ENCODE peak calls at places on chromosomes 5 and 9, in four cellular contexts. One of them, this sample, is unnamed.

GRCh38 chr5:54838843-54839242 is 146.6 kb downstream of the ESM1 start:
- DNase-seq in GM12878: no peak
- DNase-seq in endothelial cell of umbilical vein: no peak
- DNase-seq in K562: no peak
- DNase-seq in this sample: no peak

GRCh38 chr5:147906326-147907095 is at the start of gene C5orf46:
- DNase-seq in GM12878: no peak
- DNase-seq in endothelial cell of umbilical vein: no peak
- DNase-seq in K562: no peak
- DNase-seq in this sample: peak

GRCh38 chr9:35520404-35520790 is 30.5 kb downstream of the RUSC2 start:
- DNase-seq in GM12878: no peak
- DNase-seq in endothelial cell of umbilical vein: no peak
- DNase-seq in K562: no peak
- DNase-seq in this sample: peak

GRCh38 chr9:110638381-110638954 is 30.1 kb upstream of the MUSK start:
- DNase-seq in GM12878: no peak
- DNase-seq in endothelial cell of umbilical vein: peak
- DNase-seq in K562: no peak
- DNase-seq in this sample: peak

GRCh38 chr9:36935768-36936497 is 98.1 kb downstream of the PAX5 start:
- DNase-seq in GM12878: peak
- DNase-seq in endothelial cell of umbilical vein: no peak
- DNase-seq in K562: no peak
- DNase-seq in this sample: no peak

GRCh38 chr9:136886610-136887597 is 588 bp downstream of the TRAF2 start:
- DNase-seq in GM12878: no peak
- DNase-seq in endothelial cell of umbilical vein: peak
- DNase-seq in K562: peak
- DNase-seq in this sample: peak

GRCh38 chr5:80507663-80508062 is 19.8 kb downstream of the FAM151B start:
- DNase-seq in GM12878: no peak
- DNase-seq in endothelial cell of umbilical vein: no peak
- DNase-seq in K562: no peak
- DNase-seq in this sample: no peak

GRCh38 chr5:78430816-78431215 is 70.4 kb downstream of the SCAMP1 start:
- DNase-seq in GM12878: no peak
- DNase-seq in endothelial cell of umbilical vein: no peak
- DNase-seq in K562: no peak
- DNase-seq in this sample: no peak

GRCh38 chr5:2739360-2740050 is 12.0 kb downstream of the IRX2 start:
- DNase-seq in GM12878: no peak
- DNase-seq in endothelial cell of umbilical vein: no peak
- DNase-seq in K562: no peak
- DNase-seq in this sample: no peak

GRCh38 chr9:96574931-96575351 is 44.7 kb downstream of the CDC14B start:
- DNase-seq in GM12878: no peak
- DNase-seq in endothelial cell of umbilical vein: no peak
- DNase-seq in K562: no peak
- DNase-seq in this sample: no peak

GRCh38 chr5:107512029-107512428 is 158.7 kb downstream of the EFNA5 start:
- DNase-seq in GM12878: no peak
- DNase-seq in endothelial cell of umbilical vein: no peak
- DNase-seq in K562: no peak
- DNase-seq in this sample: no peak

GRCh38 chr5:34571380-34572041 is 84.6 kb upstream of the RAI14 start:
- DNase-seq in GM12878: no peak
- DNase-seq in endothelial cell of umbilical vein: peak
- DNase-seq in K562: no peak
- DNase-seq in this sample: peak

GRCh38 chr5:127290019-127290945 is at the start of gene MEGF10:
- DNase-seq in GM12878: no peak
- DNase-seq in endothelial cell of umbilical vein: peak
- DNase-seq in K562: peak
- DNase-seq in this sample: peak

GRCh38 chr9:86601697-86602096 is 247.5 kb upstream of the TUT7 start:
- DNase-seq in GM12878: no peak
- DNase-seq in endothelial cell of umbilical vein: no peak
- DNase-seq in K562: no peak
- DNase-seq in this sample: peak

GRCh38 chr5:151571270-151572173 is 19.6 kb downstream of the FAT2 start:
- DNase-seq in GM12878: no peak
- DNase-seq in endothelial cell of umbilical vein: no peak
- DNase-seq in K562: no peak
- DNase-seq in this sample: no peak

GRCh38 chr5:132109494-132110053 is 36.0 kb downstream of the CSF2 start:
- DNase-seq in GM12878: no peak
- DNase-seq in endothelial cell of umbilical vein: no peak
- DNase-seq in K562: no peak
- DNase-seq in this sample: peak

GRCh38 chr9:33329117-33329563 is 38.8 kb downstream of the NFX1 start:
- DNase-seq in GM12878: no peak
- DNase-seq in endothelial cell of umbilical vein: peak
- DNase-seq in K562: no peak
- DNase-seq in this sample: peak
- TF ChIP-seq FOS in GM12878: no peak
- TF ChIP-seq FOS in endothelial cell of umbilical vein: no peak
- TF ChIP-seq FOS in K562: no peak
- TF ChIP-seq FOS in this sample: peak

GRCh38 chr5:66538531-66538930 is 57.7 kb upstream of the MAST4 start:
- DNase-seq in GM12878: no peak
- DNase-seq in endothelial cell of umbilical vein: no peak
- DNase-seq in K562: no peak
- DNase-seq in this sample: no peak
- H3K27ac ChIP-seq in GM12878: no peak
- H3K27ac ChIP-seq in endothelial cell of umbilical vein: no peak
- H3K27ac ChIP-seq in K562: no peak
- H3K27ac ChIP-seq in this sample: no peak

GRCh38 chr5:115184780-115185179 is 15.1 kb upstream of the TRIM36 start:
- DNase-seq in GM12878: no peak
- DNase-seq in endothelial cell of umbilical vein: no peak
- DNase-seq in K562: no peak
- DNase-seq in this sample: peak
- TF ChIP-seq FOS in GM12878: no peak
- TF ChIP-seq FOS in endothelial cell of umbilical vein: no peak
- TF ChIP-seq FOS in K562: no peak
- TF ChIP-seq FOS in this sample: no peak

GRCh38 chr9:115941561-115942315 is 211.9 kb upstream of the PAPPA start:
- DNase-seq in GM12878: no peak
- DNase-seq in endothelial cell of umbilical vein: no peak
- DNase-seq in K562: no peak
- DNase-seq in this sample: peak

GRCh38 chr9:115943591-115944165 is 209.9 kb upstream of the PAPPA start:
- DNase-seq in GM12878: no peak
- DNase-seq in endothelial cell of umbilical vein: no peak
- DNase-seq in K562: no peak
- DNase-seq in this sample: no peak

GRCh38 chr9:115944166-115944948 is 209.2 kb upstream of the PAPPA start:
- DNase-seq in GM12878: no peak
- DNase-seq in endothelial cell of umbilical vein: peak
- DNase-seq in K562: no peak
- DNase-seq in this sample: peak

GRCh38 chr9:115938479-115938878 is 215.1 kb upstream of the PAPPA start:
- DNase-seq in GM12878: no peak
- DNase-seq in endothelial cell of umbilical vein: no peak
- DNase-seq in K562: no peak
- DNase-seq in this sample: no peak

DNA sequence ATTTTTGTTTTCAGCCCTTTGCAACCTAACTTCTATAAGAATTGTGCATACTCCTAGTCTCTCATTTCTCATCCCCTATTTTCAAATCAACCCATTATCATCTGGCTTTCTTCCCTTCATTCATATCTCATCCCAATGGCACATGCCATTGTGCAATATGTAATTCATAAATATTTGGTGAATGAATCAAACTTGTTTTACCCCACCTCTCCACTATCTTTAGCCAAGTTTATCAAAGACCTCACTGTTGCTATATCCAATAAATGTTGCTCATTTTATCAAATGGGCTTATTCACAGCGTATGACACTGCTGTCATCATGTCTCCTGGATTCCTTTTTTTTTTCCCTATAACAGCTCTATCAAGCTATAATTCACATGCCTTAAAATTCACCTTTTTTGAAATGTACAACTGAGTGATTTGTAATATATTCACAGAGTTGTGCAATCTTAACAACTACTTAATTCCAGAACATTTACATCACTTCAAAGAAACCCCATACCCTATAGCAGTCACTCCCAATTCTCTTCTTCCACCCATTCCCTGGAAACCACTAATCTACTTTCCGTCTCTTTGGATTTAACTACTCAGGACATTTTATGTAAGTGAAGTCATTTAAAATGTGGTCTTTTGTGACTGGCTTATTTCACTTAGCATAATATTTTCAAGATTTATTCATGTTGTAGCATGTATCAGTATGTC is 214.4 kb upstream of the PAPPA start:
- DNase-seq in GM12878: no peak
- DNase-seq in endothelial cell of umbilical vein: no peak
- DNase-seq in K562: no peak
- DNase-seq in this sample: peak
- H3K27ac ChIP-seq in GM12878: no peak
- H3K27ac ChIP-seq in endothelial cell of umbilical vein: no peak
- H3K27ac ChIP-seq in K562: no peak
- H3K27ac ChIP-seq in this sample: peak

DNA sequence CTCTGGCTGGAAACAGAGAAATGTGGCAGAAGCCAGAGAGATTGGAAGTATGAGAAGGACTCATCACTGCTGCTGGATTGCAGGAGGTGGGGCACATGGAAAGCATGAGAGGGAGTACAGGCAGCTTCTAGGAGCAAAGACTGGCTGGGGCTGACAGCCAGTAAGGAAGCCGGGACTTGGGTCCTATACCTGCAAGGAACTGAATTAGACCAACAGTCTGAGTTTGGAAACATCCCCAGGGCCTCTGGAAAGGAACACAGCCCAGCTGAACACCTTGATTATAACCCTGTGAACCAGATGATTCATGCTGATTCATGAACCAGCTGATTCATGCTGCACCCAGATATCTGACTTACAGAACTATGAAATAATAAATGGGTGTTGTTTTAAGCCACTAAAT is 93.4 kb downstream of the OSTF1 start:
- DNase-seq in GM12878: no peak
- DNase-seq in endothelial cell of umbilical vein: peak
- DNase-seq in K562: peak
- DNase-seq in this sample: peak
- TF ChIP-seq FOS in GM12878: no peak
- TF ChIP-seq FOS in endothelial cell of umbilical vein: peak
- TF ChIP-seq FOS in K562: no peak
- TF ChIP-seq FOS in this sample: no peak

GRCh38 chr9:129606161-129607025 is 14.5 kb downstream of the C9orf50 start:
- DNase-seq in GM12878: no peak
- DNase-seq in endothelial cell of umbilical vein: no peak
- DNase-seq in K562: no peak
- DNase-seq in this sample: no peak
- H3K27ac ChIP-seq in GM12878: no peak
- H3K27ac ChIP-seq in endothelial cell of umbilical vein: peak
- H3K27ac ChIP-seq in K562: no peak
- H3K27ac ChIP-seq in this sample: no peak

GRCh38 chr5:39079147-39079546 is 4.9 kb upstream of the RICTOR start:
- DNase-seq in GM12878: no peak
- DNase-seq in endothelial cell of umbilical vein: no peak
- DNase-seq in K562: no peak
- DNase-seq in this sample: no peak

GRCh38 chr5:39073759-39074008 is 515 bp downstream of the RICTOR start:
- DNase-seq in GM12878: no peak
- DNase-seq in endothelial cell of umbilical vein: no peak
- DNase-seq in K562: no peak
- DNase-seq in this sample: no peak

GRCh38 chr5:39074009-39074886 is at the start of gene RICTOR:
- DNase-seq in GM12878: peak
- DNase-seq in endothelial cell of umbilical vein: peak
- DNase-seq in K562: peak
- DNase-seq in this sample: peak

GRCh38 chr5:39076101-39076756 is 2.0 kb upstream of the RICTOR start:
- DNase-seq in GM12878: no peak
- DNase-seq in endothelial cell of umbilical vein: no peak
- DNase-seq in K562: no peak
- DNase-seq in this sample: no peak

DNA sequence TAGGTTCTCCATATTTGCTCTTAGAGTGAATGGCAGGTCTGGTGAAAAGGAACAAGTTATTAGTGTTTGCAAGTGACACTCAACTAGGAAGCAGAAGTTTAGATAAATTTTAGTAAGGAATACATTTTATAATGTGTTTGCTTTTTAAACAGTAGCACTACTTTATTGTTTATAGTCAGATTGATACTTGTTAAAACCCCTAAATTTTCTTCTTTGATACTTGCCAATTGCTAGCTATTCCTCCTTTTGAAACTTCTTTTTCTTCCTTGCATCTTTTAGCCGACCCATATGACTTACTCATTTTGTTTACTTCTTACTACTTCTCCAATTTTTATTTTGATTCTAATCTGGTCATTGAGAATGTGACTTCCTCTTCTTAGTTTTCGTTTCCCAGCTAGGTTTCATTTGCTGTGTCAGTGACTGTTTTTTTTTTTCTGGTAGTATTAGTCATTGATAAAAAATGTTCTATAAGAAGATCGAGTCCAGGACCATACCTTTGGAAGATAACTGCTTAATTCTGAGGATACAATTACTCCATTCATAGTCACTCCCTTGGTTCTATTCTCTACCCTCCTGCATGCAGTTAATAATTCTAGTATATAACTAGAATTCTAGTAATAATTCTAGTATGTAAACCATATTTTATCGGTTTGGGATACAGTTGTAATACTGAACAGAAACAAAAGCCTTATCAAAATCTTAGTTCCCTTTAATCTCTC is 2.7 kb upstream of the RICTOR start:
- DNase-seq in GM12878: peak
- DNase-seq in endothelial cell of umbilical vein: peak
- DNase-seq in K562: no peak
- DNase-seq in this sample: peak
- TF ChIP-seq FOS in GM12878: no peak
- TF ChIP-seq FOS in endothelial cell of umbilical vein: peak
- TF ChIP-seq FOS in K562: no peak
- TF ChIP-seq FOS in this sample: no peak

GRCh38 chr9:134032456-134033222 is 7.4 kb downstream of the BRD3OS start:
- DNase-seq in GM12878: no peak
- DNase-seq in endothelial cell of umbilical vein: no peak
- DNase-seq in K562: no peak
- DNase-seq in this sample: no peak

GRCh38 chr9:134031071-134031470 is 5.8 kb downstream of the BRD3OS start:
- DNase-seq in GM12878: no peak
- DNase-seq in endothelial cell of umbilical vein: no peak
- DNase-seq in K562: no peak
- DNase-seq in this sample: no peak

GRCh38 chr9:134029248-134030226 is 4.3 kb downstream of the BRD3OS start:
- DNase-seq in GM12878: no peak
- DNase-seq in endothelial cell of umbilical vein: no peak
- DNase-seq in K562: no peak
- DNase-seq in this sample: no peak

GRCh38 chr9:134033516-134034214 is 8.4 kb downstream of the BRD3OS start:
- DNase-seq in GM12878: no peak
- DNase-seq in endothelial cell of umbilical vein: no peak
- DNase-seq in K562: no peak
- DNase-seq in this sample: no peak

GRCh38 chr9:134031783-134032182 is 6.5 kb downstream of the BRD3OS start:
- DNase-seq in GM12878: no peak
- DNase-seq in endothelial cell of umbilical vein: no peak
- DNase-seq in K562: no peak
- DNase-seq in this sample: no peak
- H3K27ac ChIP-seq in GM12878: no peak
- H3K27ac ChIP-seq in endothelial cell of umbilical vein: no peak
- H3K27ac ChIP-seq in K562: no peak
- H3K27ac ChIP-seq in this sample: no peak

This sample was measured in IMR-90.